ENCODE peak calls at places on chromosomes 2 and 18, in nine cellular contexts. One of them, this sample, is unnamed.

GRCh38 chr2:238498188-238498587 is 71.5 kb downstream of the ASB1 start:
- DNase-seq in AG04450: no peak
- DNase-seq in cardiac fibroblast: no peak
- DNase-seq in ascending aorta: no peak
- DNase-seq in upper lobe of right lung: peak
- DNase-seq in astrocyte of the cerebellum: no peak
- DNase-seq in body of pancreas: no peak
- DNase-seq in lung: no peak
- DNase-seq in stomach: peak
- DNase-seq in this sample: no peak

GRCh38 chr2:25401307-25402021 is 59.7 kb upstream of the DNMT3A start:
- DNase-seq in AG04450: no peak
- DNase-seq in stomach: no peak
- DNase-seq in cardiac fibroblast: no peak
- DNase-seq in lung: no peak
- DNase-seq in body of pancreas: peak
- DNase-seq in upper lobe of right lung: no peak
- DNase-seq in ascending aorta: no peak
- DNase-seq in astrocyte of the cerebellum: no peak
- DNase-seq in this sample: no peak

GRCh38 chr2:18829976-18830375 is 240.6 kb upstream of the NT5C1B start:
- DNase-seq in ascending aorta: no peak
- DNase-seq in body of pancreas: no peak
- DNase-seq in AG04450: no peak
- DNase-seq in stomach: no peak
- DNase-seq in astrocyte of the cerebellum: no peak
- DNase-seq in lung: no peak
- DNase-seq in cardiac fibroblast: no peak
- DNase-seq in upper lobe of right lung: no peak
- DNase-seq in this sample: no peak

GRCh38 chr2:183927367-183928355 is 670.7 kb upstream of the ZNF804A start:
- DNase-seq in body of pancreas: peak
- DNase-seq in astrocyte of the cerebellum: no peak
- DNase-seq in lung: no peak
- DNase-seq in AG04450: no peak
- DNase-seq in cardiac fibroblast: peak
- DNase-seq in upper lobe of right lung: no peak
- DNase-seq in stomach: no peak
- DNase-seq in ascending aorta: no peak
- DNase-seq in this sample: no peak

GRCh38 chr2:224359569-224359968 is 42.3 kb downstream of the FAM124B start:
- DNase-seq in astrocyte of the cerebellum: no peak
- DNase-seq in stomach: no peak
- DNase-seq in upper lobe of right lung: no peak
- DNase-seq in AG04450: no peak
- DNase-seq in cardiac fibroblast: peak
- DNase-seq in lung: no peak
- DNase-seq in body of pancreas: no peak
- DNase-seq in ascending aorta: no peak
- DNase-seq in this sample: no peak

GRCh38 chr2:46339200-46339599 is 42.0 kb downstream of the EPAS1 start:
- DNase-seq in stomach: no peak
- DNase-seq in AG04450: no peak
- DNase-seq in cardiac fibroblast: no peak
- DNase-seq in body of pancreas: no peak
- DNase-seq in astrocyte of the cerebellum: no peak
- DNase-seq in upper lobe of right lung: no peak
- DNase-seq in ascending aorta: no peak
- DNase-seq in lung: no peak
- DNase-seq in this sample: no peak

GRCh38 chr2:98484121-98484557 is 39.5 kb downstream of the INPP4A start:
- DNase-seq in ascending aorta: no peak
- DNase-seq in astrocyte of the cerebellum: no peak
- DNase-seq in upper lobe of right lung: no peak
- DNase-seq in cardiac fibroblast: no peak
- DNase-seq in lung: no peak
- DNase-seq in stomach: no peak
- DNase-seq in AG04450: no peak
- DNase-seq in body of pancreas: no peak
- DNase-seq in this sample: no peak

GRCh38 chr2:217521820-217522219 is 481.0 kb downstream of the TNS1 start:
- DNase-seq in lung: no peak
- DNase-seq in cardiac fibroblast: peak
- DNase-seq in stomach: no peak
- DNase-seq in upper lobe of right lung: no peak
- DNase-seq in ascending aorta: no peak
- DNase-seq in astrocyte of the cerebellum: no peak
- DNase-seq in body of pancreas: no peak
- DNase-seq in AG04450: no peak
- DNase-seq in this sample: peak

GRCh38 chr2:208208335-208209085 is 18.7 kb upstream of the C2orf80 start:
- DNase-seq in body of pancreas: no peak
- DNase-seq in astrocyte of the cerebellum: no peak
- DNase-seq in cardiac fibroblast: no peak
- DNase-seq in stomach: no peak
- DNase-seq in upper lobe of right lung: no peak
- DNase-seq in ascending aorta: no peak
- DNase-seq in AG04450: no peak
- DNase-seq in lung: no peak
- DNase-seq in this sample: no peak

GRCh38 chr2:217899231-217900009 is 103.4 kb downstream of the TNS1 start:
- DNase-seq in cardiac fibroblast: peak
- DNase-seq in ascending aorta: no peak
- DNase-seq in body of pancreas: peak
- DNase-seq in lung: peak
- DNase-seq in stomach: peak
- DNase-seq in upper lobe of right lung: peak
- DNase-seq in astrocyte of the cerebellum: no peak
- DNase-seq in AG04450: peak
- DNase-seq in this sample: peak

GRCh38 chr2:39787950-39788349 is 8.9 kb upstream of the THUMPD2 start:
- DNase-seq in cardiac fibroblast: peak
- DNase-seq in lung: no peak
- DNase-seq in upper lobe of right lung: no peak
- DNase-seq in AG04450: no peak
- DNase-seq in astrocyte of the cerebellum: no peak
- DNase-seq in ascending aorta: no peak
- DNase-seq in body of pancreas: no peak
- DNase-seq in stomach: no peak
- DNase-seq in this sample: no peak

GRCh38 chr2:43305537-43305936 is 79.1 kb upstream of the ZFP36L2 start:
- DNase-seq in body of pancreas: peak
- DNase-seq in upper lobe of right lung: peak
- DNase-seq in lung: peak
- DNase-seq in ascending aorta: peak
- DNase-seq in stomach: no peak
- DNase-seq in cardiac fibroblast: peak
- DNase-seq in astrocyte of the cerebellum: no peak
- DNase-seq in AG04450: no peak
- DNase-seq in this sample: peak

GRCh38 chr2:207765541-207765940 is 4.2 kb downstream of the FZD5 start:
- DNase-seq in upper lobe of right lung: no peak
- DNase-seq in ascending aorta: no peak
- DNase-seq in astrocyte of the cerebellum: no peak
- DNase-seq in cardiac fibroblast: no peak
- DNase-seq in stomach: peak
- DNase-seq in AG04450: no peak
- DNase-seq in body of pancreas: peak
- DNase-seq in lung: peak
- DNase-seq in this sample: no peak

GRCh38 chr2:45843136-45843535 is 191.7 kb downstream of the PRKCE start:
- DNase-seq in stomach: no peak
- DNase-seq in cardiac fibroblast: no peak
- DNase-seq in ascending aorta: no peak
- DNase-seq in astrocyte of the cerebellum: no peak
- DNase-seq in AG04450: no peak
- DNase-seq in lung: no peak
- DNase-seq in body of pancreas: no peak
- DNase-seq in upper lobe of right lung: no peak
- DNase-seq in this sample: no peak

GRCh38 chr18:9866627-9867453 is 18.9 kb upstream of the TXNDC2 start:
- DNase-seq in body of pancreas: no peak
- DNase-seq in stomach: no peak
- DNase-seq in astrocyte of the cerebellum: no peak
- DNase-seq in AG04450: no peak
- DNase-seq in upper lobe of right lung: peak
- DNase-seq in cardiac fibroblast: no peak
- DNase-seq in lung: no peak
- DNase-seq in ascending aorta: no peak
- DNase-seq in this sample: no peak

GRCh38 chr2:42914314-42914713 is 121.9 kb upstream of the HAAO start:
- DNase-seq in ascending aorta: no peak
- DNase-seq in lung: no peak
- DNase-seq in upper lobe of right lung: no peak
- DNase-seq in cardiac fibroblast: no peak
- DNase-seq in astrocyte of the cerebellum: no peak
- DNase-seq in stomach: no peak
- DNase-seq in body of pancreas: no peak
- DNase-seq in AG04450: no peak
- DNase-seq in this sample: no peak

GRCh38 chr2:16198166-16198912 is 258.0 kb downstream of the MYCN start:
- DNase-seq in stomach: no peak
- DNase-seq in body of pancreas: no peak
- DNase-seq in upper lobe of right lung: no peak
- DNase-seq in astrocyte of the cerebellum: no peak
- DNase-seq in AG04450: no peak
- DNase-seq in ascending aorta: no peak
- DNase-seq in cardiac fibroblast: no peak
- DNase-seq in lung: no peak
- DNase-seq in this sample: no peak

GRCh38 chr2:101793277-101793969 is 95.9 kb downstream of the MAP4K4 start:
- DNase-seq in AG04450: no peak
- DNase-seq in stomach: no peak
- DNase-seq in upper lobe of right lung: no peak
- DNase-seq in ascending aorta: no peak
- DNase-seq in cardiac fibroblast: no peak
- DNase-seq in body of pancreas: peak
- DNase-seq in astrocyte of the cerebellum: no peak
- DNase-seq in lung: no peak
- DNase-seq in this sample: no peak

DNA sequence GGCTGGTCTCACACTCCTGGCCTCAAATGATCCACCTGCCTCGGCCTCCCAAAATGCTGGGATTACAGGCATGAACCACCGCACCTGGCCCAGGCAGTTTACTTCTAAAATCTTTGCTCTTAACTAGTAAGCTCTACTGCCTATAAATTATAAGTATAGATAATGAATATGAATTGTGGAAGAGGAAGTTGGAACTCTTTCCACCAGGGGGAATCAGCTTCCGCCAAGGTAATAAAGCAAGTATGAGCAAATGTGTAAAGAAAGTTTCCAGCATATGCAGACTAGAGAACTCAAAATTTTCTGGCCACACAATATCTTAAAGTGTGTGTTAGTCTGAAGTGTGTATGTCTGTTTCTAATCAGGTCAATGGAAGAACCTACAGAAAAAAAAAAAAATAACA is 68.0 kb downstream of the RMDN2 start:
- DNase-seq in stomach: no peak
- DNase-seq in astrocyte of the cerebellum: no peak
- DNase-seq in lung: no peak
- DNase-seq in AG04450: no peak
- DNase-seq in upper lobe of right lung: no peak
- DNase-seq in ascending aorta: no peak
- DNase-seq in cardiac fibroblast: no peak
- DNase-seq in body of pancreas: no peak
- DNase-seq in this sample: no peak
- TF ChIP-seq CTCF in stomach: no peak
- TF ChIP-seq CTCF in astrocyte of the cerebellum: peak
- TF ChIP-seq CTCF in lung: no peak
- TF ChIP-seq CTCF in AG04450: peak
- TF ChIP-seq CTCF in upper lobe of right lung: no peak
- TF ChIP-seq CTCF in ascending aorta: no peak
- TF ChIP-seq CTCF in cardiac fibroblast: no peak
- TF ChIP-seq CTCF in body of pancreas: peak
- TF ChIP-seq CTCF in this sample: no peak

GRCh38 chr18:54948350-54948837 is 10.9 kb downstream of the CCDC68 start:
- DNase-seq in body of pancreas: no peak
- DNase-seq in upper lobe of right lung: no peak
- DNase-seq in lung: no peak
- DNase-seq in cardiac fibroblast: no peak
- DNase-seq in stomach: no peak
- DNase-seq in astrocyte of the cerebellum: no peak
- DNase-seq in AG04450: no peak
- DNase-seq in ascending aorta: no peak
- DNase-seq in this sample: no peak
- H3K4me3 ChIP-seq in body of pancreas: no peak
- H3K4me3 ChIP-seq in upper lobe of right lung: no peak
- H3K4me3 ChIP-seq in lung: no peak
- H3K4me3 ChIP-seq in cardiac fibroblast: no peak
- H3K4me3 ChIP-seq in stomach: no peak
- H3K4me3 ChIP-seq in astrocyte of the cerebellum: no peak
- H3K4me3 ChIP-seq in AG04450: no peak
- H3K4me3 ChIP-seq in ascending aorta: no peak
- H3K4me3 ChIP-seq in this sample: no peak

DNA sequence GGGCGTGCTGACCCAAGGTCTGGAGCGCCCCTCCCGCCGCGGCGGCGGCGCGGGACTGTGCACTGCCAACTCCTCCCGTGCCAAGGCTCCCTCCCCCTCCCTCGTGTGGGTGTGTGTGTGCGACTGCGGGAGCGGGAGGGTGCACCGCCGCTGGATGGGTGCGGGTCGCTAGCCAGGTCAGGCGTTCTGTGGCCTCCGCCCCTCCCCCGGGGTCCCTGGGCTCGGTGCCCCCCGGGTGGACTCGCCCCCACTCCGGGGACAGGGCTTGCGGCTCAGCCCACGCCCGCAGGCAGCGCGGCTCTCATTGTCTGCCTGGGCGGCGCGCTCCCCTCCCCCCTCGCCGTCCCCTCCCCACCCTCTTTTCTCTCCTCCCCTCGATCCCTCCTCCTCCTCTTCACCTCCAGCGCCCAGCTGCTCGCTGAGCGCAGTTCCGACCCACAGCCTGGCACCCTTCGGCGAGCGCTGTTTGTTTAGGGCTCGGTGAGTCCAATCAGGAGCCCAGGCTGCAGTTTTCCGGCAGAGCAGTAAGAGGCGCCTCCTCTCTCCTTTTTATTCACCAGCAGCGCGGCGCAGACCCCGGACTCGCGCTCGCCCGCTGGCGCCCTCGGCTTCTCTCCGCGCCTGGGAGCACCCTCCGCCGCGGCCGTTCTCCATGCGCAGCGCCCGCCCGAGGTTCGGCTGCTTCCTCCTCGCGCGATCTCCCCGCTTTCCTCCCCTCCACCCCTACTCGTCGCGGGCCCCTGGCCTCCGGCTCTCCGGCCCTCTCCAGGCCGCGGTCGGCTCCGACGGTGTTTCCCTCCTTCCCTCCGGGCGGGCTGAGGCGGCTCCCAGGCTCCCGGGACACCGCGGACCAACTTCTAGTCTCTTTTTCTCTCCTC is at the start of gene GATA6:
- DNase-seq in AG04450: peak
- DNase-seq in cardiac fibroblast: peak
- DNase-seq in upper lobe of right lung: peak
- DNase-seq in astrocyte of the cerebellum: peak
- DNase-seq in stomach: peak
- DNase-seq in ascending aorta: peak
- DNase-seq in body of pancreas: peak
- DNase-seq in lung: peak
- DNase-seq in this sample: peak
- TF ChIP-seq CTCF in AG04450: peak
- TF ChIP-seq CTCF in cardiac fibroblast: peak
- TF ChIP-seq CTCF in upper lobe of right lung: peak
- TF ChIP-seq CTCF in astrocyte of the cerebellum: peak
- TF ChIP-seq CTCF in stomach: peak
- TF ChIP-seq CTCF in ascending aorta: peak
- TF ChIP-seq CTCF in body of pancreas: peak
- TF ChIP-seq CTCF in lung: peak
- TF ChIP-seq CTCF in this sample: no peak

GRCh38 chr2:88855620-88856408 is 164.3 kb downstream of the RPIA start:
- DNase-seq in lung: no peak
- DNase-seq in ascending aorta: no peak
- DNase-seq in AG04450: no peak
- DNase-seq in stomach: no peak
- DNase-seq in upper lobe of right lung: no peak
- DNase-seq in astrocyte of the cerebellum: no peak
- DNase-seq in cardiac fibroblast: no peak
- DNase-seq in body of pancreas: no peak
- DNase-seq in this sample: no peak
- H3K4me3 ChIP-seq in lung: no peak
- H3K4me3 ChIP-seq in ascending aorta: no peak
- H3K4me3 ChIP-seq in AG04450: no peak
- H3K4me3 ChIP-seq in stomach: no peak
- H3K4me3 ChIP-seq in upper lobe of right lung: no peak
- H3K4me3 ChIP-seq in astrocyte of the cerebellum: no peak
- H3K4me3 ChIP-seq in cardiac fibroblast: no peak
- H3K4me3 ChIP-seq in body of pancreas: no peak
- H3K4me3 ChIP-seq in this sample: no peak

This sample was measured in lower leg skin.